ENCODE peak calls at places on chromosome 15, in four cellular contexts. U is body of pancreas, Q is astrocyte of the cerebellum, A is adrenal gland. D is an unnamed sample.

GRCh38 chr15:91866971-91867372 is 13.5 kb downstream of the SLCO3A1 start:
- DNase-seq in U (no peak), Q (no peak), A (peak), D (no peak)

GRCh38 chr15:40161693-40162401 is 978 bp downstream of the BUB1B start:
- DNase-seq in U (no peak), Q (no peak), A (no peak), D (no peak)

GRCh38 chr15:25763206-25763880 is 99.8 kb downstream of the ATP10A start:
- DNase-seq in U (no peak), Q (no peak), A (no peak), D (no peak)

GRCh38 chr15:92958105-92958504 is 58.0 kb downstream of the CHD2 start:
- DNase-seq in U (no peak), Q (peak), A (no peak), D (no peak)

GRCh38 chr15:86756688-86757087 is 677.0 kb downstream of the AGBL1 start:
- DNase-seq in U (no peak), Q (no peak), A (no peak), D (no peak)

GRCh38 chr15:65133550-65134200 is at the start of gene PDCD7:
- DNase-seq in U (peak), Q (peak), A (peak), D (peak)

GRCh38 chr15:89117790-89118189 is 29.5 kb downstream of the ABHD2 start:
- DNase-seq in U (no peak), Q (no peak), A (no peak), D (no peak)

GRCh38 chr15:31325432-31325975 is 1.1 kb upstream of the KLF13 start:
- DNase-seq in U (peak), Q (no peak), A (peak), D (no peak)

GRCh38 chr15:86915811-86916331 is 836.2 kb downstream of the AGBL1 start:
- DNase-seq in U (peak), Q (peak), A (peak), D (no peak)

GRCh38 chr15:98946301-98947255 is 61.0 kb downstream of the PGPEP1L start:
- DNase-seq in U (peak), Q (no peak), A (no peak), D (no peak)

GRCh38 chr15:89150762-89151305 is 62.6 kb downstream of the ABHD2 start:
- DNase-seq in U (peak), Q (no peak), A (no peak), D (no peak)

GRCh38 chr15:81373996-81374395 is at the start of gene TMC3:
- DNase-seq in U (peak), Q (peak), A (no peak), D (no peak)

GRCh38 chr15:90087454-90088154 is 14.7 kb downstream of the IDH2 start:
- DNase-seq in U (peak), Q (no peak), A (no peak), D (no peak)

GRCh38 chr15:92715753-92716152 is 60.2 kb upstream of the FAM174B start:
- DNase-seq in U (no peak), Q (peak), A (no peak), D (no peak)

GRCh38 chr15:99343836-99344551 is 92.7 kb downstream of the LRRC28 start:
- DNase-seq in U (peak), Q (no peak), A (peak), D (no peak)

GRCh38 chr15:72306211-72306785 is 13.7 kb downstream of the CELF6 start:
- DNase-seq in U (no peak), Q (no peak), A (no peak), D (no peak)

GRCh38 chr15:101389362-101389761 is 94.3 kb upstream of the SNRPA1 start:
- DNase-seq in U (no peak), Q (no peak), A (no peak), D (no peak)

GRCh38 chr15:91694131-91694828 is 159.2 kb upstream of the SLCO3A1 start:
- DNase-seq in U (no peak), Q (peak), A (peak), D (no peak)

GRCh38 chr15:80310776-80311175 is 58.8 kb upstream of the CTXND1 start:
- DNase-seq in U (no peak), Q (no peak), A (no peak), D (no peak)

GRCh38 chr15:52183562-52184173 is 7.5 kb downstream of the GNB5 start:
- DNase-seq in U (peak), Q (no peak), A (peak), D (no peak)

GRCh38 chr15:80953953-80954778 is 35.5 kb downstream of the MESD start:
- DNase-seq in U (no peak), Q (no peak), A (no peak), D (no peak)

DNA sequence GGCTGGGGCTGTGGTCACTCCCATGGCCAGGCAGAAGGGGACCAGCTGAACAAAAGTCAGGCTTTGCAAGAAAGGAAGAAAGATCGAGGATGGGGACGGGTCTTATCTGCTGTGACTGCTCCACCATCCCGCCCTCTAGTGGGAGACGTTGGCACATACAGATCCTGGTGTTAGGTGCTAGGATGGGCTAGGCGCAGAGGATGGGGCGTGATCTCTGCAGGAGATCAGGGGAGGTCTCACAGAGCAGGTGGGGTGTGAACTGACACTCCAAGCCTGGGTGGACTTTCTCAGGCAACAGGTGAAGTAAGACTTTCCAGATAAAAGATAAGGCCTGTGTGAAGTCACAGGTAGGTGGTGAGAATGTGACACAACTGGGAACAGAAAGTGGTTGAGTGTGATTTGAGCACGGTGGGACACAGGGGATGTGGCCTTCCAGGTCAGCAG is 141.9 kb upstream of the SMAD3 start:
- DNase-seq in U (peak), Q (no peak), A (no peak), D (no peak)
- TF ChIP-seq CTCF in U (peak), Q (peak), A (peak), D (peak)

GRCh38 chr15:63775303-63775702 is 58.4 kb downstream of the HERC1 start:
- DNase-seq in U (no peak), Q (no peak), A (no peak), D (no peak)

GRCh38 chr15:63772531-63772930 is 61.2 kb downstream of the HERC1 start:
- DNase-seq in U (no peak), Q (no peak), A (no peak), D (no peak)
- H3K4me3 ChIP-seq in U (no peak), Q (no peak), A (no peak), D (no peak)

GRCh38 chr15:43799945-43800285 is at the start of gene SERINC4:
- DNase-seq in U (no peak), Q (no peak), A (no peak), D (no peak)

GRCh38 chr15:43796566-43796965 is 3.5 kb downstream of the SERINC4 start:
- DNase-seq in U (no peak), Q (no peak), A (no peak), D (no peak)

GRCh38 chr15:43795997-43796396 is 3.9 kb downstream of the SERF2 start:
- DNase-seq in U (no peak), Q (no peak), A (no peak), D (no peak)

GRCh38 chr15:43800286-43801136 is at the start of gene HYPK:
- DNase-seq in U (peak), Q (peak), A (peak), D (peak)

DNA sequence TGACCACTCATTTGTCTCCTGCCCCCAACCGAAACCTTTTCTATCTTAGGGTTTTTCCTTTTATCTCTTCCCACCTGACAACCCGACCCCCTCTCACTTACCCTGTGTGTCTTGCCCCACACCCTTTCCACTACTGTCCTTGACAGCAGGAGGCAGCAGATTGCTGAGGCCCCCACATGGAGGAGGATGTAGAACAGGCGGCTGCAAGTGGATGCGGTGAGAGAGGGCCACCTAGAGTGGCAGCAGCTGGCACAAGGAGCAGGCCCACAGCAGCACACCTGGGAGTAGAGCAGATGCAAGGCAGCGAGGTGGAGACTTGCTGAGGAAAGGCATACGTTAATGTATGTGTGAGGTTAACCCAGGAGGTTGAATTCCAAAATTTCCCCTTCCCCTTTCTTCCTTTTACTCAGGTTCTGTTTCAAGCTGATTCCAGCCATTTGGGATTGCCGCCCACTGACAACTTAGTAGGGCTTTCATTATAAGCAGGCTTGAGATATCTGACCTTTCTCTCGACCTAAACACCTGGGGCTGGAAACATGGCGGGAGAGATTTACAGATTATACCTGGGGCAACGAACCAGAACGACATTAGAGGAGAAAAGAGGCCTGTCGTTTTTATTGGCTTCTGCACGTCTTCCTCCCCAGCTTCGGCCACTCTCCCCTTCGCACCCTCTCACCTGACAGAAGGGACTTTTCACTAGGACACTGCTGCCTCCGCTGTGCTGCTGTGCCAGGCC is 643 bp downstream of the SERINC4 start:
- DNase-seq in U (peak), Q (no peak), A (no peak), D (no peak)
- TF ChIP-seq CTCF in U (no peak), Q (no peak), A (no peak), D (no peak)

GRCh38 chr15:96342143-96342466 is 11.6 kb downstream of the NR2F2 start:
- DNase-seq in U (no peak), Q (no peak), A (no peak), D (no peak)

GRCh38 chr15:96340348-96340610 is 9.8 kb downstream of the NR2F2 start:
- DNase-seq in U (no peak), Q (no peak), A (no peak), D (no peak)

GRCh38 chr15:96341465-96342142 is 11.1 kb downstream of the NR2F2 start:
- DNase-seq in U (peak), Q (no peak), A (peak), D (no peak)

GRCh38 chr15:96339662-96340347 is 9.3 kb downstream of the NR2F2 start:
- DNase-seq in U (peak), Q (no peak), A (peak), D (no peak)

GRCh38 chr15:96340611-96341464 is 10.3 kb downstream of the NR2F2 start:
- DNase-seq in U (peak), Q (no peak), A (peak), D (no peak)
- H3K4me3 ChIP-seq in U (peak), Q (peak), A (no peak), D (peak)

GRCh38 chr15:75641176-75641498 is 1.1 kb upstream of the IMP3 start:
- DNase-seq in U (no peak), Q (no peak), A (no peak), D (no peak)
- TF ChIP-seq CTCF in U (no peak), Q (no peak), A (no peak), D (no peak)

GRCh38 chr15:68232937-68233336 is 3.4 kb upstream of the CLN6 start:
- DNase-seq in U (no peak), Q (no peak), A (no peak), D (no peak)

GRCh38 chr15:68231102-68231818 is 1.7 kb upstream of the CLN6 start:
- DNase-seq in U (no peak), Q (no peak), A (no peak), D (no peak)

GRCh38 chr15:68234060-68234459 is 4.5 kb upstream of the CLN6 start:
- DNase-seq in U (no peak), Q (no peak), A (no peak), D (no peak)

GRCh38 chr15:68239025-68239424 is 9.5 kb upstream of the CLN6 start:
- DNase-seq in U (no peak), Q (no peak), A (no peak), D (no peak)

DNA sequence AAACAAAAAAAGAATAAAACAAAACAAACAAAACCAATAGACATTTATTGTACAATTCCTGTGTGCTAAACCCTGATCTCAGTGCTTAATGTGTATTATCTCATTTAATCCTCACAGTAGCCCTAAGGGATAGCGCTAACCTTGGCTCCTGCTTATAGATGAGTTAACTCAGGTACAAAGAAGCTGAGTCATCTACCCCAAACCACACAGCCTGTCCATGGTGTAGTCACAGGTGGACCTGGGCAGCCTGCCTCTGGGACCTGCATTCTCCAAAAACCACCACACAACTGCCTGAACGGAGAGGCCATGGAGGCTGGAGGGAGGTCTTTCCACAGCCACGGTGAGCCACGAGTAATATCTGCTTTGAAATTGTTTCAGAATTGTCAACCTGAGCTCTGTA is 5.5 kb upstream of the CLN6 start:
- DNase-seq in U (no peak), Q (no peak), A (no peak), D (no peak)
- H3K4me3 ChIP-seq in U (no peak), Q (no peak), A (no peak), D (no peak)

GRCh38 chr15:29411299-29411698 is 141.7 kb upstream of the NSMCE3 start:
- DNase-seq in U (no peak), Q (no peak), A (no peak), D (no peak)
- TF ChIP-seq CTCF in U (no peak), Q (no peak), A (no peak), D (no peak)

DNA sequence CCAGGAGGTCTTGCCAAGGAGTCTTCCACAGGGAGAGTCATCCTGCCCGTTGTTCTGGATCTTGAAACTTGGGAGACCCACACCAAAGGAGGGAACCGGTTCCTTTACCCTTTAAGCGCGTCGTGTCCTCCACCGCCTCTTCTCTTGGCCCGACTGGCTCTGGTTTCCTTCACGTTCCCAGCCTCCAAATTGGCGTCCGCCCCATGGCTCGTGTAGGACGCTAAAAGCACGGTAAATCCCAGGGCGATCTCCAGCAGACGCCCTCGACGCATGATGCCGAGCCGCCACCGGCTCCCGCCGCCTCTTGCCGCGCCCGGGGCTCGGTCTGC is 1.0 kb downstream of the FBN1 start:
- DNase-seq in U (no peak), Q (no peak), A (peak), D (no peak)
- H3K4me3 ChIP-seq in U (no peak), Q (peak), A (no peak), D (peak)

DNA sequence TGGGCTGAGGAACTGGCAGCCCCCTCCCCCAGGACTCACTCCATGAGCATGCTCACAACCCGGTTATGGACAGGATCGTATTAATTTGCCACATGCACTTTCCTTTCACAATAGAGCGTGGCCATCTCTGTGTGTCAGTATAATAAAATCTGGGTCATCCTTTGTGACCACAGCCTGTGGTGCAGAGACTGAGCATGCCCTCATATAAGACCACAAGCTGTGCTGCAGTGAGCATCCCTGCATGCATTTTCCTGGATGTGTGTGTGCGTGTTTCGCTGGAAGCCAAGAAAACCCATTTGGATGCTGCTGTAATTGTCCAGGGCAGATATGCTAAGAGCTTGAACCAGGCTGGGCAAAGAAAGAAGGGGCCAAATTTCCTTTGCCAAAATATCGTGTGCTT is 39.7 kb downstream of the CYP11A1 start:
- DNase-seq in U (no peak), Q (peak), A (no peak), D (no peak)
- TF ChIP-seq CTCF in U (no peak), Q (no peak), A (no peak), D (no peak)

D was measured in BJ.